ENCODE peak calls at places on chromosome 5, in seven cellular contexts. B is brain microvascular endothelial cell, N is colonic mucosa, M is esophagus squamous epithelium, O is cardiac muscle cell, Z is lower lobe of right lung, F is stomach. K is an unnamed sample.

GRCh38 chr5:81183811-81184748 is 49.0 kb upstream of the CKMT2 start:
- DNase-seq in B (no peak), N (no peak), M (no peak), O (no peak), Z (no peak), F (no peak), K (no peak)

GRCh38 chr5:169350016-169350415 is 49.1 kb upstream of the SLIT3 start:
- DNase-seq in B (peak), N (no peak), M (no peak), O (peak), Z (no peak), F (no peak), K (no peak)

GRCh38 chr5:172818081-172818480 is 16.0 kb upstream of the ERGIC1 start:
- DNase-seq in B (no peak), N (no peak), M (no peak), O (no peak), Z (no peak), F (no peak), K (no peak)

GRCh38 chr5:117161718-117162386 is 587.2 kb upstream of the SEMA6A start:
- DNase-seq in B (no peak), N (no peak), M (no peak), O (no peak), Z (no peak), F (no peak), K (no peak)

GRCh38 chr5:133794066-133794465 is 174.4 kb downstream of the C5orf15 start:
- DNase-seq in B (no peak), N (no peak), M (no peak), O (no peak), Z (no peak), F (no peak), K (peak)

GRCh38 chr5:138021771-138022170 is 11.1 kb downstream of the FAM13B start:
- DNase-seq in B (no peak), N (no peak), M (no peak), O (no peak), Z (no peak), F (no peak), K (no peak)

GRCh38 chr5:67272453-67273130 is 76.0 kb upstream of the CD180 start:
- DNase-seq in B (no peak), N (no peak), M (no peak), O (no peak), Z (no peak), F (no peak), K (no peak)

GRCh38 chr5:69484891-69485290 is 7.7 kb upstream of the OCLN start:
- DNase-seq in B (peak), N (no peak), M (no peak), O (peak), Z (no peak), F (no peak), K (no peak)

GRCh38 chr5:14675865-14676300 is 11.4 kb downstream of the OTULIN start:
- DNase-seq in B (no peak), N (no peak), M (no peak), O (no peak), Z (no peak), F (no peak), K (no peak)

GRCh38 chr5:105952875-105953274 is 1717.9 kb downstream of the EFNA5 start:
- DNase-seq in B (no peak), N (no peak), M (no peak), O (peak), Z (no peak), F (no peak), K (no peak)

GRCh38 chr5:176810084-176810597 is at the start of gene UNC5A:
- DNase-seq in B (peak), N (peak), M (no peak), O (peak), Z (no peak), F (no peak), K (no peak)

GRCh38 chr5:172731286-172732073 is 39.5 kb downstream of the DUSP1 start:
- DNase-seq in B (no peak), N (no peak), M (no peak), O (no peak), Z (peak), F (peak), K (no peak)

GRCh38 chr5:168417731-168418429 is 68.4 kb upstream of the RARS1 start:
- DNase-seq in B (no peak), N (no peak), M (no peak), O (no peak), Z (no peak), F (no peak), K (no peak)

GRCh38 chr5:80337379-80337778 is 17.6 kb downstream of the SPZ1 start:
- DNase-seq in B (no peak), N (no peak), M (no peak), O (no peak), Z (no peak), F (no peak), K (no peak)

GRCh38 chr5:1161832-1162229 is 39.6 kb upstream of the SLC6A19 start:
- DNase-seq in B (no peak), N (peak), M (no peak), O (no peak), Z (peak), F (peak), K (no peak)

GRCh38 chr5:157384971-157385709 is 74.9 kb upstream of the NIPAL4 start:
- DNase-seq in B (peak), N (no peak), M (no peak), O (peak), Z (no peak), F (no peak), K (no peak)

GRCh38 chr5:74201334-74202081 is 439.0 kb downstream of the ENC1 start:
- DNase-seq in B (peak), N (no peak), M (no peak), O (peak), Z (no peak), F (peak), K (no peak)

GRCh38 chr5:172106511-172107356 is 81.3 kb downstream of the STK10 start:
- DNase-seq in B (no peak), N (peak), M (no peak), O (peak), Z (peak), F (peak), K (no peak)

GRCh38 chr5:59923465-59923864 is 29.9 kb upstream of the PDE4D start:
- DNase-seq in B (peak), N (no peak), M (no peak), O (peak), Z (no peak), F (no peak), K (no peak)

GRCh38 chr5:137858223-137858916 is 9.3 kb upstream of the MYOT start:
- DNase-seq in B (peak), N (no peak), M (no peak), O (peak), Z (no peak), F (no peak), K (no peak)

GRCh38 chr5:132860742-132861141 is 5.5 kb downstream of the GDF9 start:
- DNase-seq in B (no peak), N (no peak), M (no peak), O (no peak), Z (no peak), F (no peak), K (no peak)

GRCh38 chr5:89597878-89598277 is 714.9 kb upstream of the MEF2C start:
- DNase-seq in B (no peak), N (no peak), M (no peak), O (no peak), Z (no peak), F (no peak), K (no peak)

GRCh38 chr5:135489466-135490244 is 37.5 kb upstream of the TIFAB start:
- DNase-seq in B (no peak), N (no peak), M (no peak), O (peak), Z (no peak), F (no peak), K (no peak)

GRCh38 chr5:40374853-40375252 is 304.9 kb upstream of the PTGER4 start:
- DNase-seq in B (no peak), N (no peak), M (no peak), O (no peak), Z (no peak), F (no peak), K (no peak)

GRCh38 chr5:10513501-10514442 is 50.1 kb upstream of the ANKRD33B start:
- DNase-seq in B (peak), N (no peak), M (no peak), O (peak), Z (no peak), F (no peak), K (no peak)

GRCh38 chr5:22591461-22591860 is 261.7 kb downstream of the CDH12 start:
- DNase-seq in B (no peak), N (no peak), M (no peak), O (no peak), Z (no peak), F (no peak), K (no peak)

GRCh38 chr5:74409166-74409706 is 231.3 kb downstream of the ENC1 start:
- DNase-seq in B (no peak), N (no peak), M (no peak), O (no peak), Z (no peak), F (peak), K (no peak)

GRCh38 chr5:50439221-50439620 is 1.9 kb downstream of the EMB start:
- DNase-seq in B (no peak), N (no peak), M (no peak), O (no peak), Z (no peak), F (no peak), K (no peak)

GRCh38 chr5:131899686-131900085 is 45.8 kb downstream of the MEIKIN start:
- DNase-seq in B (no peak), N (no peak), M (no peak), O (peak), Z (no peak), F (no peak), K (no peak)

GRCh38 chr5:132363431-132364112 is 5.9 kb upstream of the SLC22A5 start:
- DNase-seq in B (peak), N (no peak), M (no peak), O (peak), Z (no peak), F (no peak), K (no peak)

GRCh38 chr5:56910123-56910951 is 941 bp downstream of the SETD9 start:
- DNase-seq in B (no peak), N (peak), M (no peak), O (no peak), Z (peak), F (peak), K (no peak)

GRCh38 chr5:3345195-3345594 is 250.4 kb upstream of the IRX1 start:
- DNase-seq in B (no peak), N (no peak), M (no peak), O (no peak), Z (no peak), F (no peak), K (peak)

GRCh38 chr5:133285583-133286021 is 233.8 kb downstream of the HSPA4 start:
- DNase-seq in B (no peak), N (peak), M (no peak), O (peak), Z (no peak), F (peak), K (no peak)

GRCh38 chr5:55903121-55903701 is 52.1 kb downstream of the IL31RA start:
- DNase-seq in B (peak), N (no peak), M (no peak), O (peak), Z (no peak), F (no peak), K (no peak)

GRCh38 chr5:107541400-107541799 is 129.3 kb downstream of the EFNA5 start:
- DNase-seq in B (no peak), N (no peak), M (no peak), O (no peak), Z (no peak), F (no peak), K (no peak)

GRCh38 chr5:96633820-96634219 is 28.4 kb upstream of the CAST start:
- DNase-seq in B (no peak), N (no peak), M (no peak), O (peak), Z (no peak), F (no peak), K (no peak)

GRCh38 chr5:149018909-149019443 is 43.9 kb downstream of the SH3TC2 start:
- DNase-seq in B (no peak), N (no peak), M (no peak), O (peak), Z (no peak), F (no peak), K (no peak)

GRCh38 chr5:171433352-171433698 is 13.9 kb downstream of the FGF18 start:
- DNase-seq in B (no peak), N (no peak), M (no peak), O (no peak), Z (peak), F (no peak), K (no peak)

GRCh38 chr5:93532370-93532769 is 48.6 kb downstream of the NR2F1-AS1 start:
- DNase-seq in B (peak), N (peak), M (no peak), O (peak), Z (no peak), F (peak), K (peak)

GRCh38 chr5:85938201-85938600 is 679.5 kb upstream of the COX7C start:
- DNase-seq in B (no peak), N (no peak), M (no peak), O (no peak), Z (no peak), F (no peak), K (no peak)
- H3K27ac ChIP-seq in B (no peak), N (no peak), M (no peak), O (no peak), Z (no peak), F (no peak), K (no peak)

DNA sequence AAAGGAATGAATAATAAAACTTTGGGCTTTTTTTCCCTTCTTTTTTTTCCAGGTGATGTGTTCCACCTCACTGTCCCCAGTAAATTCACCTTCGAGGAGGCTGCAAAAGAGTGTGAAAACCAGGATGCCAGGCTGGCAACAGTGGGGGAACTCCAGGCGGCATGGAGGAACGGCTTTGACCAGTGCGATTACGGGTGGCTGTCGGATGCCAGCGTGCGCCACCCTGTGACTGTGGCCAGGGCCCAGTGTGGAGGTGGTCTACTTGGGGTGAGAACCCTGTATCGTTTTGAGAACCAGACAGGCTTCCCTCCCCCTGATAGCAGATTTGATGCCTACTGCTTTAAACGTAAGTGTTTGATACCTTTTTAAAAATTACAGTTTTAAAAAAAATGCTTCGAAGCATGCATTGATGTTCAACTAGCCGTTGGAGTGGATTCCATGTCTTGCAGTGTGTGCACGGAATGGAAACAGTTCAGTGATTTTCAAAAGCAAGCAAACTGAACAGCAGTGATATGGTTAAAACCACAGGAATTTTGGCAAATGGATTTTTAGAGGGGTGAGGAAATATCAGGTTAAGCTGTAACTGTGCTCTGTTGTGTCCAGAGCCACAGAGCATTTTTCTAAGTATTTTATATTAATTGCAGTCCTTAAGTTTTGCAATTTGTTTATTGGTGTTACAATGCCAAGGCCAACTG is 40.7 kb downstream of the VCAN start:
- DNase-seq in B (no peak), N (no peak), M (no peak), O (peak), Z (no peak), F (no peak), K (no peak)
- TF ChIP-seq CTCF in B (no peak), N (no peak), M (no peak), O (no peak), Z (no peak), F (no peak), K (no peak)

GRCh38 chr5:72283358-72283757 is 36.7 kb downstream of the MRPS27 start:
- DNase-seq in B (no peak), N (no peak), M (no peak), O (peak), Z (no peak), F (no peak), K (no peak)

GRCh38 chr5:72282878-72283277 is 37.2 kb downstream of the MRPS27 start:
- DNase-seq in B (peak), N (no peak), M (no peak), O (peak), Z (no peak), F (no peak), K (no peak)

GRCh38 chr5:72280655-72281069 is 39.4 kb downstream of the MRPS27 start:
- DNase-seq in B (peak), N (no peak), M (no peak), O (peak), Z (no peak), F (no peak), K (no peak)

GRCh38 chr5:72281764-72282499 is 38.1 kb downstream of the MRPS27 start:
- DNase-seq in B (peak), N (no peak), M (no peak), O (peak), Z (no peak), F (no peak), K (no peak)

GRCh38 chr5:72281430-72281763 is 38.6 kb downstream of the MRPS27 start:
- DNase-seq in B (no peak), N (no peak), M (no peak), O (peak), Z (no peak), F (no peak), K (no peak)
- H3K27ac ChIP-seq in B (peak), N (no peak), M (no peak), O (no peak), Z (no peak), F (peak), K (peak)

GRCh38 chr5:52961238-52961637 is 27.9 kb upstream of the ITGA2 start:
- DNase-seq in B (no peak), N (no peak), M (no peak), O (peak), Z (no peak), F (no peak), K (no peak)

GRCh38 chr5:52963636-52964035 is 25.5 kb upstream of the ITGA2 start:
- DNase-seq in B (no peak), N (no peak), M (no peak), O (no peak), Z (no peak), F (no peak), K (no peak)

DNA sequence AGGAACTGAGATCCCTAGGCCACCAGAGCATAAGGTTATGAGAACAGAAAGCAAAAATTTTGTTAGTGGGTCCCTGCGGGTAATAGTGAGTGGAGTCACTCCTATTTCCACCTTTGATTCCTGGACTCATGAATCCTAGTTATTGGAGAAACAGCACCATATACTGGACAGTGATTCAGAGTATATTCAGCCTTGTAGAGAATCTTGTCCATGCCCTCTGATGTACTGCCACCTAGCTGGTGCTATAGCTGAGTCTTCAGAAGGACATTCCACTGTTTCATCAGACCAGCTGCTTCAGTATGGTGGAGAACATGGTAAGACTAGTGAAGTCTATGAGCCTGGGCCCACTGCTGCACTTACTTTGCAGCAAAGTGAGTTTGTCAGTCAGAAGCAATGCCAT is 25.0 kb upstream of the ITGA2 start:
- DNase-seq in B (no peak), N (no peak), M (no peak), O (no peak), Z (no peak), F (no peak), K (no peak)
- TF ChIP-seq CTCF in B (peak), N (no peak), M (no peak), O (no peak), Z (no peak), F (no peak), K (no peak)

GRCh38 chr5:154758501-154758900 is 3.3 kb downstream of the LARP1 start:
- DNase-seq in B (no peak), N (no peak), M (no peak), O (no peak), Z (no peak), F (no peak), K (no peak)
- H3K27ac ChIP-seq in B (no peak), N (no peak), M (peak), O (no peak), Z (no peak), F (peak), K (peak)

GRCh38 chr5:37850128-37850865 is 10.5 kb upstream of the GDNF start:
- DNase-seq in B (no peak), N (no peak), M (no peak), O (peak), Z (no peak), F (no peak), K (no peak)

GRCh38 chr5:37849641-37850040 is 9.8 kb upstream of the GDNF start:
- DNase-seq in B (no peak), N (no peak), M (no peak), O (no peak), Z (no peak), F (no peak), K (no peak)

GRCh38 chr5:37846786-37847310 is 7.0 kb upstream of the GDNF start:
- DNase-seq in B (no peak), N (no peak), M (no peak), O (no peak), Z (no peak), F (no peak), K (no peak)

GRCh38 chr5:37851305-37851704 is 11.5 kb upstream of the GDNF start:
- DNase-seq in B (no peak), N (no peak), M (no peak), O (no peak), Z (no peak), F (no peak), K (no peak)

GRCh38 chr5:37847978-37848425 is 8.2 kb upstream of the GDNF start:
- DNase-seq in B (peak), N (no peak), M (no peak), O (peak), Z (no peak), F (no peak), K (no peak)
- TF ChIP-seq CTCF in B (no peak), N (no peak), M (no peak), O (no peak), Z (no peak), F (no peak), K (no peak)

GRCh38 chr5:150559088-150559487 is 51.2 kb downstream of the NDST1 start:
- DNase-seq in B (no peak), N (no peak), M (no peak), O (no peak), Z (no peak), F (no peak), K (no peak)

GRCh38 chr5:150556859-150557506 is 49.1 kb downstream of the NDST1 start:
- DNase-seq in B (no peak), N (no peak), M (no peak), O (no peak), Z (no peak), F (no peak), K (no peak)

GRCh38 chr5:150558088-150558621 is 50.2 kb downstream of the NDST1 start:
- DNase-seq in B (no peak), N (no peak), M (no peak), O (no peak), Z (no peak), F (no peak), K (no peak)

GRCh38 chr5:150556106-150556505 is 48.2 kb downstream of the NDST1 start:
- DNase-seq in B (no peak), N (no peak), M (no peak), O (no peak), Z (no peak), F (no peak), K (no peak)

GRCh38 chr5:150557507-150557872 is 49.6 kb downstream of the NDST1 start:
- DNase-seq in B (no peak), N (no peak), M (no peak), O (no peak), Z (no peak), F (no peak), K (no peak)
- H3K27ac ChIP-seq in B (no peak), N (no peak), M (no peak), O (peak), Z (no peak), F (no peak), K (peak)

K was measured in coronary artery.